ENCODE peak calls at places on chromosomes 6 and 20, in five cellular contexts. One of them, this sample, is unnamed. For H3K9me3, the result is how much of the 10 kb centered on the place peaks cover.

GRCh38 chr20:33817411-33817810 is 6.3 kb downstream of the CHMP4B start:
- DNase-seq in heart right ventricle: no peak
- DNase-seq in left ventricle myocardium inferior: no peak
- DNase-seq in ovary: peak
- DNase-seq in psoas muscle: no peak
- DNase-seq in this sample: no peak

GRCh38 chr6:109297719-109298118 is 84.5 kb downstream of the CD164 start:
- DNase-seq in heart right ventricle: no peak
- DNase-seq in left ventricle myocardium inferior: no peak
- DNase-seq in ovary: no peak
- DNase-seq in psoas muscle: no peak
- DNase-seq in this sample: no peak

GRCh38 chr6:122025104-122025503 is 374.3 kb upstream of the HSF2 start:
- DNase-seq in heart right ventricle: no peak
- DNase-seq in left ventricle myocardium inferior: no peak
- DNase-seq in ovary: no peak
- DNase-seq in psoas muscle: no peak
- DNase-seq in this sample: no peak

GRCh38 chr6:100382767-100383195 is 81.9 kb downstream of the SIM1 start:
- DNase-seq in heart right ventricle: no peak
- DNase-seq in left ventricle myocardium inferior: no peak
- DNase-seq in ovary: no peak
- DNase-seq in psoas muscle: no peak
- DNase-seq in this sample: no peak

GRCh38 chr20:9422335-9422734 is 92.1 kb upstream of the LAMP5 start:
- DNase-seq in heart right ventricle: no peak
- DNase-seq in left ventricle myocardium inferior: no peak
- DNase-seq in ovary: no peak
- DNase-seq in psoas muscle: no peak
- DNase-seq in this sample: no peak

GRCh38 chr6:19465760-19466159 is 371.4 kb upstream of the ID4 start:
- DNase-seq in heart right ventricle: no peak
- DNase-seq in left ventricle myocardium inferior: no peak
- DNase-seq in ovary: no peak
- DNase-seq in psoas muscle: no peak
- DNase-seq in this sample: no peak

GRCh38 chr6:14153228-14153627 is 35.7 kb downstream of the CD83 start:
- DNase-seq in heart right ventricle: no peak
- DNase-seq in left ventricle myocardium inferior: no peak
- DNase-seq in ovary: no peak
- DNase-seq in psoas muscle: no peak
- DNase-seq in this sample: no peak

GRCh38 chr20:47969426-47969825 is 184.1 kb upstream of the SULF2 start:
- DNase-seq in heart right ventricle: no peak
- DNase-seq in left ventricle myocardium inferior: no peak
- DNase-seq in ovary: no peak
- DNase-seq in psoas muscle: no peak
- DNase-seq in this sample: no peak

GRCh38 chr20:5586720-5587119 is 163.5 kb upstream of the SHLD1 start:
- DNase-seq in heart right ventricle: no peak
- DNase-seq in left ventricle myocardium inferior: no peak
- DNase-seq in ovary: no peak
- DNase-seq in psoas muscle: no peak
- DNase-seq in this sample: no peak

GRCh38 chr6:16305246-16305725 is 66.9 kb downstream of the GMPR start:
- DNase-seq in heart right ventricle: no peak
- DNase-seq in left ventricle myocardium inferior: no peak
- DNase-seq in ovary: no peak
- DNase-seq in psoas muscle: no peak
- DNase-seq in this sample: no peak

GRCh38 chr6:37251211-37251610 is 6.4 kb upstream of the TBC1D22B start:
- DNase-seq in heart right ventricle: no peak
- DNase-seq in left ventricle myocardium inferior: no peak
- DNase-seq in ovary: no peak
- DNase-seq in psoas muscle: no peak
- DNase-seq in this sample: no peak

GRCh38 chr6:23311211-23311610 is 741.8 kb downstream of the HDGFL1 start:
- DNase-seq in heart right ventricle: no peak
- DNase-seq in left ventricle myocardium inferior: no peak
- DNase-seq in ovary: no peak
- DNase-seq in psoas muscle: no peak
- DNase-seq in this sample: no peak

GRCh38 chr6:23319560-23319959 is 750.2 kb downstream of the HDGFL1 start:
- DNase-seq in heart right ventricle: no peak
- DNase-seq in left ventricle myocardium inferior: no peak
- DNase-seq in ovary: no peak
- DNase-seq in psoas muscle: no peak
- DNase-seq in this sample: no peak

GRCh38 chr6:23320588-23320987 is 751.2 kb downstream of the HDGFL1 start:
- DNase-seq in heart right ventricle: no peak
- DNase-seq in left ventricle myocardium inferior: no peak
- DNase-seq in ovary: no peak
- DNase-seq in psoas muscle: no peak
- DNase-seq in this sample: no peak

GRCh38 chr6:23316131-23316530 is 746.8 kb downstream of the HDGFL1 start:
- DNase-seq in heart right ventricle: no peak
- DNase-seq in left ventricle myocardium inferior: no peak
- DNase-seq in ovary: no peak
- DNase-seq in psoas muscle: no peak
- DNase-seq in this sample: no peak
- H3K9me3 ChIP-seq in heart right ventricle: under half
- H3K9me3 ChIP-seq in left ventricle myocardium inferior: under half
- H3K9me3 ChIP-seq in ovary: under half
- H3K9me3 ChIP-seq in psoas muscle: under half
- H3K9me3 ChIP-seq in this sample: under half

GRCh38 chr6:85824329-85824728 is 181.6 kb upstream of the SYNCRIP start:
- DNase-seq in heart right ventricle: no peak
- DNase-seq in left ventricle myocardium inferior: no peak
- DNase-seq in ovary: no peak
- DNase-seq in psoas muscle: no peak
- DNase-seq in this sample: no peak
- H3K9me3 ChIP-seq in heart right ventricle: under half
- H3K9me3 ChIP-seq in left ventricle myocardium inferior: half or more
- H3K9me3 ChIP-seq in ovary: under half
- H3K9me3 ChIP-seq in psoas muscle: under half
- H3K9me3 ChIP-seq in this sample: under half

GRCh38 chr20:15889073-15889923 is 684.0 kb downstream of the KIF16B start:
- DNase-seq in heart right ventricle: no peak
- DNase-seq in left ventricle myocardium inferior: no peak
- DNase-seq in ovary: no peak
- DNase-seq in psoas muscle: no peak
- DNase-seq in this sample: no peak
- H3K9me3 ChIP-seq in heart right ventricle: under half
- H3K9me3 ChIP-seq in left ventricle myocardium inferior: under half
- H3K9me3 ChIP-seq in ovary: under half
- H3K9me3 ChIP-seq in psoas muscle: under half
- H3K9me3 ChIP-seq in this sample: under half

GRCh38 chr6:156280131-156280530 is 497.0 kb upstream of the ARID1B start:
- DNase-seq in heart right ventricle: no peak
- DNase-seq in left ventricle myocardium inferior: no peak
- DNase-seq in ovary: no peak
- DNase-seq in psoas muscle: no peak
- DNase-seq in this sample: no peak
- H3K9me3 ChIP-seq in heart right ventricle: under half
- H3K9me3 ChIP-seq in left ventricle myocardium inferior: under half
- H3K9me3 ChIP-seq in ovary: under half
- H3K9me3 ChIP-seq in psoas muscle: under half
- H3K9me3 ChIP-seq in this sample: under half

GRCh38 chr6:67887747-67888545 is 747.1 kb upstream of the ADGRB3 start:
- DNase-seq in heart right ventricle: no peak
- DNase-seq in left ventricle myocardium inferior: no peak
- DNase-seq in ovary: no peak
- DNase-seq in psoas muscle: no peak
- DNase-seq in this sample: no peak
- H3K9me3 ChIP-seq in heart right ventricle: under half
- H3K9me3 ChIP-seq in left ventricle myocardium inferior: under half
- H3K9me3 ChIP-seq in ovary: under half
- H3K9me3 ChIP-seq in psoas muscle: under half
- H3K9me3 ChIP-seq in this sample: under half

GRCh38 chr6:22668307-22668706 is 98.9 kb downstream of the HDGFL1 start:
- DNase-seq in heart right ventricle: no peak
- DNase-seq in left ventricle myocardium inferior: peak
- DNase-seq in ovary: peak
- DNase-seq in psoas muscle: no peak
- DNase-seq in this sample: no peak

GRCh38 chr6:22664968-22665367 is 95.6 kb downstream of the HDGFL1 start:
- DNase-seq in heart right ventricle: no peak
- DNase-seq in left ventricle myocardium inferior: no peak
- DNase-seq in ovary: no peak
- DNase-seq in psoas muscle: no peak
- DNase-seq in this sample: no peak

GRCh38 chr6:22667855-22668254 is 98.5 kb downstream of the HDGFL1 start:
- DNase-seq in heart right ventricle: no peak
- DNase-seq in left ventricle myocardium inferior: no peak
- DNase-seq in ovary: no peak
- DNase-seq in psoas muscle: no peak
- DNase-seq in this sample: no peak

GRCh38 chr6:22668717-22669116 is 99.4 kb downstream of the HDGFL1 start:
- DNase-seq in heart right ventricle: no peak
- DNase-seq in left ventricle myocardium inferior: no peak
- DNase-seq in ovary: no peak
- DNase-seq in psoas muscle: no peak
- DNase-seq in this sample: no peak

GRCh38 chr6:22666021-22666420 is 96.7 kb downstream of the HDGFL1 start:
- DNase-seq in heart right ventricle: no peak
- DNase-seq in left ventricle myocardium inferior: no peak
- DNase-seq in ovary: no peak
- DNase-seq in psoas muscle: no peak
- DNase-seq in this sample: no peak
- H3K9me3 ChIP-seq in heart right ventricle: under half
- H3K9me3 ChIP-seq in left ventricle myocardium inferior: under half
- H3K9me3 ChIP-seq in ovary: under half
- H3K9me3 ChIP-seq in psoas muscle: under half
- H3K9me3 ChIP-seq in this sample: under half

GRCh38 chr6:170114956-170115855 is 175.7 kb downstream of the DLL1 start:
- DNase-seq in heart right ventricle: no peak
- DNase-seq in left ventricle myocardium inferior: peak
- DNase-seq in ovary: no peak
- DNase-seq in psoas muscle: peak
- DNase-seq in this sample: no peak
- H3K9me3 ChIP-seq in heart right ventricle: under half
- H3K9me3 ChIP-seq in left ventricle myocardium inferior: under half
- H3K9me3 ChIP-seq in ovary: under half
- H3K9me3 ChIP-seq in psoas muscle: under half
- H3K9me3 ChIP-seq in this sample: under half

DNA sequence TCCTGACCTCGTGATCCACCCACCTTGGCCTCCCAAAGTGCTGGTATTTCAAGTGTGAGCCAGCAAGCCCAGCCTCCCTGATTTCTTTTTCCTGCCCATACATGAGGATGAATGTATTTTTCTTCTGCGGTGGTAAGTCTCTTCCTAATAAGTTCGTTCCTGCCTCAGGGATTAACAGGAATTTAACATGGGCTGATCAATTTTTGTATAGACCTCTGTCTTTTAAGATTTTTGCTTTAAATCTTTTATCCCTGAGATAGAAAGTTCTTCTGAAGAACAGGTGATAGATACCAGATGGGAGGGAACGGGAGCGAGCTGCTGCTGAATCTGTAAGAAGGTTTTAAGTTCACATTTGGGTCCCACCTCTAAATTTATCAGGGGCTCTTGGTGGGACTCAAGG is 7.0 kb upstream of the ZNFX1 start:
- DNase-seq in heart right ventricle: no peak
- DNase-seq in left ventricle myocardium inferior: no peak
- DNase-seq in ovary: no peak
- DNase-seq in psoas muscle: no peak
- DNase-seq in this sample: no peak
- H3K9me3 ChIP-seq in heart right ventricle: under half
- H3K9me3 ChIP-seq in left ventricle myocardium inferior: half or more
- H3K9me3 ChIP-seq in ovary: under half
- H3K9me3 ChIP-seq in psoas muscle: under half
- H3K9me3 ChIP-seq in this sample: half or more

This sample was measured in T-helper 17 cell.